ENCODE peak calls at places on chromosomes 13 and 19, in eight cellular contexts. P is stimulated activated CD4-positive, alpha-beta T cell treated with anti-CD3 and anti-CD28 coated beads, Interleukin-4, amount 100 ng/mL, for 24 hours; Y is body of pancreas; N is activated CD4-positive, alpha-beta T cell treated with anti-CD3 and anti-CD28 coated beads, Interleukin-2, amount 50 U/mL, for 24 hours; E is fibroblast of villous mesenchyme; T is stimulated activated CD8-positive, alpha-beta memory T cell treated with anti-CD3 and anti-CD28 coated beads, Interleukin-12 subunit alpha, Interleukin-12 subunit beta, amount 100 ng/mL, for 4 hours; K is AG10803; V is activated gamma-delta T cell. J is an unnamed sample.

GRCh38 chr13:106738279-106738678 is 170.3 kb upstream of the ARGLU1 start:
- DNase-seq in P (no peak), Y (no peak), N (no peak), E (no peak), T (no peak), K (no peak), V (no peak), J (no peak)

GRCh38 chr19:49333426-49334288 is 1.5 kb upstream of the CD37 start:
- DNase-seq in P (peak), Y (no peak), N (no peak), E (peak), T (peak), K (no peak), V (peak), J (peak)

GRCh38 chr13:112247471-112248405 is 128.4 kb upstream of the SPACA7 start:
- DNase-seq in P (no peak), Y (no peak), N (no peak), E (no peak), T (no peak), K (no peak), V (no peak), J (peak)

GRCh38 chr13:83577183-83577582 is 305.1 kb downstream of the SLITRK1 start:
- DNase-seq in P (no peak), Y (no peak), N (no peak), E (no peak), T (no peak), K (no peak), V (no peak), J (no peak)

GRCh38 chr19:51441410-51442390 is 16.6 kb downstream of the SIGLEC8 start:
- DNase-seq in P (peak), Y (no peak), N (peak), E (no peak), T (peak), K (no peak), V (peak), J (peak)

GRCh38 chr13:51560336-51560735 is 23.9 kb upstream of the WDFY2 start:
- DNase-seq in P (no peak), Y (no peak), N (no peak), E (no peak), T (no peak), K (no peak), V (no peak), J (no peak)

GRCh38 chr13:45882626-45883025 is 31.1 kb upstream of the SIAH3 start:
- DNase-seq in P (no peak), Y (no peak), N (no peak), E (no peak), T (no peak), K (no peak), V (no peak), J (no peak)

GRCh38 chr19:676343-677105 is at the start of gene FSTL3:
- DNase-seq in P (no peak), Y (no peak), N (no peak), E (peak), T (no peak), K (no peak), V (no peak), J (no peak)

J was measured in upper lobe of left lung.